ENCODE peak calls at places on chromosome 16, in nine cellular contexts. M is Peyer's patch, P is right lobe of liver, B is MCF 10A, Q is adrenal gland, X is psoas muscle, W is progenitor cell of endocrine pancreas, S is HFFc6, Z is upper lobe of right lung. L is an unnamed sample.

GRCh38 chr16:20689668-20690067 is 7.8 kb downstream of the ACSM1 start:
- DNase-seq in S (no peak), Q (no peak), P (no peak), Z (no peak), B (no peak), W (no peak), M (no peak), X (no peak), L (no peak)

GRCh38 chr16:77849640-77850258 is 61.4 kb downstream of the VAT1L start:
- DNase-seq in Q (no peak), Z (no peak), W (no peak), M (no peak), S (no peak), X (no peak), P (no peak), B (no peak), L (no peak)

GRCh38 chr16:80459331-80459777 is 81.4 kb upstream of the DYNLRB2 start:
- DNase-seq in P (peak), S (no peak), X (no peak), W (no peak), M (no peak), Q (no peak), Z (no peak), B (no peak), L (no peak)

GRCh38 chr16:88017551-88018101 is 66.4 kb downstream of the BANP start:
- DNase-seq in W (no peak), S (no peak), X (no peak), P (peak), Q (peak), Z (peak), B (no peak), M (peak), L (no peak)

GRCh38 chr16:1489077-1489476 is 333 bp upstream of the PTX4 start:
- DNase-seq in W (no peak), Q (no peak), B (no peak), S (no peak), P (no peak), M (no peak), X (no peak), Z (no peak), L (no peak)

GRCh38 chr16:7983671-7984070 is 606.6 kb downstream of the TMEM114 start:
- DNase-seq in S (no peak), X (no peak), W (no peak), Q (no peak), B (no peak), P (no peak), M (no peak), Z (no peak), L (no peak)

GRCh38 chr16:85600078-85600477 is 13.0 kb upstream of the GSE1 start:
- DNase-seq in B (no peak), P (no peak), Q (no peak), S (no peak), X (no peak), M (no peak), W (no peak), Z (no peak), L (no peak)

GRCh38 chr16:78984887-78985464 is 615.6 kb downstream of the MAF start:
- DNase-seq in P (peak), S (no peak), W (no peak), Z (no peak), X (peak), Q (no peak), M (no peak), B (no peak), L (no peak)

GRCh38 chr16:80973991-80974390 is 32.7 kb downstream of the CMC2 start:
- DNase-seq in Q (no peak), P (no peak), B (no peak), X (no peak), S (no peak), Z (no peak), W (no peak), M (no peak), L (no peak)

GRCh38 chr16:75402174-75402820 is 31.0 kb downstream of the CFDP1 start:
- DNase-seq in B (no peak), Z (no peak), Q (no peak), X (no peak), P (no peak), M (no peak), S (peak), W (no peak), L (no peak)

GRCh38 chr16:23072769-23073549 is 76.3 kb downstream of the USP31 start:
- DNase-seq in Q (no peak), M (no peak), S (peak), Z (no peak), B (peak), W (no peak), P (no peak), X (no peak), L (no peak)

GRCh38 chr16:86355538-86355937 is 154.8 kb upstream of the FOXF1 start:
- DNase-seq in B (peak), Z (no peak), X (no peak), M (no peak), P (no peak), W (no peak), Q (no peak), S (peak), L (no peak)

GRCh38 chr16:69313469-69313868 is 2.3 kb downstream of the VPS4A start:
- DNase-seq in W (no peak), S (no peak), B (no peak), X (no peak), M (no peak), Q (no peak), Z (no peak), P (peak), L (no peak)

GRCh38 chr16:70391881-70392481 is 45.3 kb downstream of the DDX19A start:
- DNase-seq in S (peak), X (peak), B (peak), P (no peak), M (no peak), Z (no peak), Q (peak), W (no peak), L (no peak)
- TF ChIP-seq CTCF in S (no peak), X (no peak), B (no peak), P (no peak), M (no peak), Z (no peak), Q (no peak), W (no peak), L (no peak)

GRCh38 chr16:55373489-55373832 is 49.5 kb downstream of the IRX6 start:
- DNase-seq in Q (no peak), B (no peak), M (no peak), X (no peak), W (no peak), Z (no peak), P (no peak), S (no peak), L (no peak)

GRCh38 chr16:55368205-55368604 is 44.2 kb downstream of the IRX6 start:
- DNase-seq in B (no peak), Q (no peak), S (no peak), M (no peak), P (no peak), W (no peak), X (no peak), Z (no peak), L (no peak)

GRCh38 chr16:55372792-55373488 is 48.9 kb downstream of the IRX6 start:
- DNase-seq in Z (no peak), P (no peak), W (no peak), B (no peak), X (no peak), S (no peak), Q (peak), M (no peak), L (no peak)

GRCh38 chr16:55369151-55369550 is 45.1 kb downstream of the IRX6 start:
- DNase-seq in X (no peak), Z (no peak), B (no peak), S (no peak), Q (no peak), M (no peak), W (no peak), P (no peak), L (no peak)

DNA sequence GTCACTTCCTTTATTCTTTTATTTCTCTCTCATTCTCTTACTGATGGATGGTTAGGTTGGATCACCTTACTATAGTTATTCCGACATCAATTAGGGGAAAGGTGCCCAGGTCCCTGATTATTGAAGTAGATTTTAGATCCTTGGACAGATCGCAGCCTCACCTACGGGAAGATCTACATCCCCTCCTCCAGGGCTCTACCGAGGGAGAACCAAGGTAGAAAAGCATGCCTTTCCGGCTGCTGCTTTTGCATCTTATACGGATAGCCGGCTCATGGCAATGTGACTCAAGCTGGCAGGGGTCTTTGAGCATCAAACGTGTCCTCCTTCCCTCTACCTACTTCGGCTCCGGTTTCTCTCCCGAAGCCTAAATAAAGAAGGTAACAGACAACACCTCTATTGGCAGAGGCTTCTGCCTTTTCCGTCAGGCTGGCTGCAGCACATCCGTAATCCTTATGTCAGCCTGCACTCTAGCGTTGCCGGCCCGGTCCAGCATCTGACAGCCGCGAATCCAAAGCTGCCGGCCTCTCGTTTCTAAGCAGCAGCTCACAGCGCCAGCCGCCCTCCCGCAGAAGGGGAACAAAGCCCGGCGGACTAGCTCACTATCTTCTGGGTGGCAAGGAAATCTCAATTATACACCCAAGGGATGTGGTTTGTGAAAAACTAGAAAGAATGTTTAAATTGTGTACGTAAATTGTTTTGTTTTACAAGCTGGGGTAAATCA is 46.9 kb downstream of the IRX6 start:
- DNase-seq in P (peak), S (no peak), Q (peak), M (peak), X (peak), W (peak), Z (peak), B (no peak), L (no peak)
- TF ChIP-seq CTCF in P (peak), S (peak), Q (no peak), M (no peak), X (peak), W (peak), Z (peak), B (no peak), L (no peak)

GRCh38 chr16:59614466-59615240 is 880.5 kb upstream of the GOT2 start:
- DNase-seq in P (no peak), Z (no peak), X (no peak), W (no peak), Q (no peak), B (no peak), S (no peak), M (no peak), L (no peak)
- TF ChIP-seq CTCF in P (no peak), Z (no peak), X (no peak), W (no peak), Q (no peak), B (no peak), S (no peak), M (no peak), L (no peak)

GRCh38 chr16:30887927-30888326 is 6.0 kb downstream of the BCL7C start:
- DNase-seq in Z (no peak), B (no peak), X (no peak), P (no peak), M (no peak), Q (no peak), S (no peak), W (no peak), L (no peak)

GRCh38 chr16:30884760-30885159 is 9.1 kb downstream of the BCL7C start:
- DNase-seq in W (no peak), X (no peak), M (no peak), Z (no peak), B (no peak), P (no peak), Q (no peak), S (no peak), L (peak)

GRCh38 chr16:30886145-30886544 is 7.7 kb downstream of the BCL7C start:
- DNase-seq in X (no peak), Z (no peak), Q (no peak), M (no peak), P (no peak), W (no peak), S (no peak), B (no peak), L (no peak)

GRCh38 chr16:30882429-30883310 is 11.2 kb downstream of the BCL7C start:
- DNase-seq in Z (no peak), W (no peak), Q (no peak), S (no peak), X (no peak), P (no peak), M (no peak), B (no peak), L (no peak)

DNA sequence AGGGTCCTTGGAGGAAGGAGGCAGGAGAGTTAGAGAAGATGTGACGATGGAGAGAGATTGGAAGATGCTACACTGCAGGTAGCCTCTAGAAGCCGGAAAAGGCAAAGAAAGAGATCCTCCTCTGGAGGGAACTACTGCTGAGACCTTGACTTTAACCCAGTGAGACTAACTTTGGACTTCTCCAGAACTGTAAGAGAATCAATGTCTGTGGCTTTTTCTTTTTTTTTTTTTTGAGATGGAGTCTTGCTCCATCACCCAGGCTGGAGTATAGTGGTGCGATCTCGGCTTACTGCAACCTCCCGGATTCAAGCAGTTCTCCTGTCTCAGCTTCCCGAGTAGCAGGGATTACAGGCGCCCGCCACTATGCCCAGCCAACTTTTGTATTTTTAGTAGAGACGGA is 8.7 kb downstream of the BCL7C start:
- DNase-seq in W (no peak), X (no peak), B (no peak), S (no peak), M (no peak), P (no peak), Q (no peak), Z (no peak), L (no peak)
- TF ChIP-seq CTCF in W (no peak), X (no peak), B (no peak), S (no peak), M (no peak), P (no peak), Q (no peak), Z (no peak), L (no peak)

DNA sequence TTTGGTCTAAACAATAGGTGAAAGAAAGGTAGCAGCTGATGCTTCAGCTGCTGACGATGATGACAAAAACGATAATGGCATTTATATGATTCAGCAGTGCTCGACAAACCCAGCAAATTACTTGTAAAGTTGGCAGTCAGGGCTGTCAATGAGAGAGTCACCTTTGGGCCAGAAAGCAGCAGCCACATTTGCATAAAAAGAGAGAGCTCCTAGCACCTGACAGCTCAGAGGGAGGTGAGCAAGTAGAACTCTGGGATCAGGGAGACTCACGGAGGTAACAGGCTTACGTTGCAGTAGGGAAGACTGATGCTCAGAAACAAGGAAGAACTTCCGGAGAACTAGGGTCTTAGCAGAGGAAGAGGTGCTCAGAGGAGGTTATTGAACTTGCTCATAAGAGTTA is 291.9 kb upstream of the ZFHX3 start:
- DNase-seq in S (no peak), B (no peak), Z (no peak), M (no peak), Q (no peak), P (no peak), X (no peak), W (no peak), L (no peak)
- TF ChIP-seq CTCF in S (no peak), B (no peak), Z (no peak), M (no peak), Q (no peak), P (no peak), X (no peak), W (no peak), L (no peak)

GRCh38 chr16:66322174-66322573 is 44.3 kb upstream of the CDH5 start:
- DNase-seq in X (no peak), M (no peak), W (no peak), Q (no peak), B (no peak), S (no peak), Z (no peak), P (no peak), L (no peak)
- TF ChIP-seq CTCF in X (no peak), M (no peak), W (no peak), Q (no peak), B (no peak), S (no peak), Z (no peak), P (no peak), L (no peak)

GRCh38 chr16:4936181-4936990 is 562 bp downstream of the PPL start:
- DNase-seq in W (peak), P (peak), B (peak), Q (no peak), X (peak), S (no peak), Z (peak), M (peak), L (peak)
- TF ChIP-seq CTCF in W (peak), P (peak), B (peak), Q (no peak), X (peak), S (peak), Z (peak), M (peak), L (no peak)

DNA sequence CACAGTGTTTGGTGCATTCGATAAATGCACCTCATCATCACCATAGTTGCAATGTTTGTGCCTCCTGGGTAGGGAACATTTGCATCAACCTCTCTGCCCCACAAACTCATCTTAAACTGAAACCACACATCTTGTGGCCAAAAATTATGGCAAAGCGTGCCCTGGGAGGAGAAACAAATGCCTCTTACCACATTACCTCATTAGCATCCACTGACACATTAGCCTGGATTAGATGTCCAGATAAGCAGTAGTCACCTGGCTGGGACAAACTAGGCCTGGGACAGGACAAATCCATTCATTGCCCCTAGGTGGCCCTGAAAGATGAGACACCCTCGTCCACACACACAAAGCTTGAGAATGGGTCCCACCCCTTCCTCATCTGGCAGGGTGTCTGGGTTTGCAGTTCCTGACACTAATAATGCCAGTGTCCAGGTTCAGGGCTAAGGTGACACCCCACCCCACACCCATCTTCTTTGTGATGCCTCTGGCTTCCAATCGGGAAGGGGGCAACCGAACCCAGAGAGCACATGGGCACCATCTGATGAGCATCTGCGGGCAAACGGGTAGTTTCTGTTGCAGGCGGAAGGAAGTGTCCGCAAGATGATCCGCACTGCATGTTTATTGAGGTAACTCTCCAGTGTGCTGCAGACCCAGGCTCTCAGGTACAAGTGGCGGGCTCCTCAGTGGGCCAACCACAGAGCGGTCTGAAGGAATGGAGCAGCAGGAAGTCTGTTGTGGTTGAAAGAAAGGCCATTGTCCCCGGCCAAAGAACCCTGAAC is 8.6 kb downstream of the XYLT1 start:
- DNase-seq in X (no peak), B (no peak), Z (no peak), M (no peak), Q (no peak), P (no peak), W (no peak), S (no peak), L (no peak)
- TF ChIP-seq CTCF in X (no peak), B (no peak), Z (no peak), M (no peak), Q (no peak), P (no peak), W (no peak), S (no peak), L (peak)

DNA sequence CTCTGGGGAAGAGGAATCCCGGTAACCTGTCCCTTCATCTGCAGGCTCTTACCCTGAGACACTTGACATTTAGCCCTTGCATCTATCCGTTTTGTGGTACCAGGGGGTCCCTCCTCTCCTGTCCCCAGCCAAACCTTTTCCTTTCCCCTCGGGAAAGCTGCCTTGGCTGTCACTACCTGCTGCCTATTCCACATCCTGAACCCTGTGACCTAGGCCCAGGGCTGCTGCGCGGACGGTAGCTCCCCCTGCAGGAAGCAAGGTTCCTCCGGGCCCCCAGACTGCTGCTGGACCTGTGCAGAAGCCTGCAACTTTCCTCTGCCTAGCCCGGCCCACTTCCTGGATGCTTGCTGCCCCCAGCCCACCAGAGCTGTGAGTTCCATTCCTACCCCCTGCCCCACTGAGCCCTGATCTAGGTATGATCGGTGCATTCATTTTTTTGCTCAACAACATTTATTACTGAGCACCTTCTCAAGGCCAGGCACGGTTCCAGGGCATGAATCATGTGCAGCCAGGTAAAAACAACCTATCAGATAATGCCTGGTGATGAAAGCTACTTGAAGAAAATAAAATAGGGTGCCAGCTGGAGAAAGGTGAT is 10.5 kb upstream of the ALDOA start:
- DNase-seq in M (peak), Z (peak), X (no peak), P (no peak), W (no peak), S (no peak), B (peak), Q (no peak), L (peak)
- TF ChIP-seq CTCF in M (peak), Z (peak), X (no peak), P (peak), W (peak), S (peak), B (peak), Q (no peak), L (peak)

L was measured in GM13976.